ENCODE peak calls at places on chromosome 20, in ten cellular contexts. One of them, this sample, is unnamed.

GRCh38 chr20:62816031-62816878 is 595 bp upstream of the COL9A3 start:
- DNase-seq in effector memory CD4-positive, alpha-beta T cell: no peak
- DNase-seq in mucosa of descending colon: no peak
- DNase-seq in HepG2: no peak
- DNase-seq in ascending aorta: no peak
- DNase-seq in thoracic aorta: no peak
- DNase-seq in aorta: no peak
- DNase-seq in psoas muscle: no peak
- DNase-seq in heart right ventricle: no peak
- DNase-seq in PC-3: no peak
- DNase-seq in this sample: no peak

GRCh38 chr20:14235355-14235754 is 102.1 kb downstream of the FLRT3 start:
- DNase-seq in mucosa of descending colon: no peak
- DNase-seq in thoracic aorta: no peak
- DNase-seq in effector memory CD4-positive, alpha-beta T cell: no peak
- DNase-seq in ascending aorta: no peak
- DNase-seq in HepG2: no peak
- DNase-seq in heart right ventricle: no peak
- DNase-seq in PC-3: peak; percentile 75
- DNase-seq in psoas muscle: no peak
- DNase-seq in aorta: no peak
- DNase-seq in this sample: no peak

GRCh38 chr20:25033250-25033940 is 24.5 kb downstream of the ACSS1 start:
- DNase-seq in effector memory CD4-positive, alpha-beta T cell: no peak
- DNase-seq in thoracic aorta: no peak
- DNase-seq in mucosa of descending colon: no peak
- DNase-seq in HepG2: no peak
- DNase-seq in aorta: no peak
- DNase-seq in ascending aorta: no peak
- DNase-seq in heart right ventricle: no peak
- DNase-seq in PC-3: no peak
- DNase-seq in psoas muscle: peak; percentile 3
- DNase-seq in this sample: no peak

GRCh38 chr20:36820928-36821327 is 47.4 kb upstream of the DSN1 start:
- DNase-seq in thoracic aorta: no peak
- DNase-seq in effector memory CD4-positive, alpha-beta T cell: no peak
- DNase-seq in mucosa of descending colon: no peak
- DNase-seq in psoas muscle: no peak
- DNase-seq in HepG2: no peak
- DNase-seq in heart right ventricle: no peak
- DNase-seq in ascending aorta: no peak
- DNase-seq in PC-3: no peak
- DNase-seq in aorta: no peak
- DNase-seq in this sample: no peak

GRCh38 chr20:45523833-45524232 is 8.4 kb upstream of the SPINT3 start:
- DNase-seq in mucosa of descending colon: no peak
- DNase-seq in thoracic aorta: no peak
- DNase-seq in effector memory CD4-positive, alpha-beta T cell: no peak
- DNase-seq in psoas muscle: no peak
- DNase-seq in aorta: no peak
- DNase-seq in PC-3: peak; percentile 54
- DNase-seq in ascending aorta: no peak
- DNase-seq in heart right ventricle: no peak
- DNase-seq in HepG2: no peak
- DNase-seq in this sample: no peak

GRCh38 chr20:6295026-6295425 is 172.2 kb upstream of the FERMT1 start:
- DNase-seq in psoas muscle: no peak
- DNase-seq in ascending aorta: no peak
- DNase-seq in mucosa of descending colon: no peak
- DNase-seq in PC-3: no peak
- DNase-seq in effector memory CD4-positive, alpha-beta T cell: no peak
- DNase-seq in aorta: no peak
- DNase-seq in heart right ventricle: no peak
- DNase-seq in HepG2: no peak
- DNase-seq in thoracic aorta: no peak
- DNase-seq in this sample: no peak

GRCh38 chr20:38825901-38826625 is 20.6 kb downstream of the PPP1R16B start:
- DNase-seq in psoas muscle: no peak
- DNase-seq in thoracic aorta: no peak
- DNase-seq in effector memory CD4-positive, alpha-beta T cell: no peak
- DNase-seq in aorta: no peak
- DNase-seq in PC-3: peak; percentile 80
- DNase-seq in ascending aorta: no peak
- DNase-seq in heart right ventricle: no peak
- DNase-seq in mucosa of descending colon: no peak
- DNase-seq in HepG2: peak; percentile 85
- DNase-seq in this sample: no peak

GRCh38 chr20:18543216-18543615 is 24.0 kb upstream of the SMIM26 start:
- DNase-seq in PC-3: peak; percentile 61
- DNase-seq in ascending aorta: no peak
- DNase-seq in mucosa of descending colon: no peak
- DNase-seq in thoracic aorta: no peak
- DNase-seq in effector memory CD4-positive, alpha-beta T cell: no peak
- DNase-seq in HepG2: no peak
- DNase-seq in heart right ventricle: no peak
- DNase-seq in aorta: no peak
- DNase-seq in psoas muscle: no peak
- DNase-seq in this sample: no peak

GRCh38 chr20:1241456-1241855 is 15.6 kb downstream of the RAD21L1 start:
- DNase-seq in aorta: no peak
- DNase-seq in PC-3: no peak
- DNase-seq in ascending aorta: no peak
- DNase-seq in mucosa of descending colon: no peak
- DNase-seq in effector memory CD4-positive, alpha-beta T cell: no peak
- DNase-seq in psoas muscle: no peak
- DNase-seq in thoracic aorta: no peak
- DNase-seq in HepG2: no peak
- DNase-seq in heart right ventricle: no peak
- DNase-seq in this sample: no peak

GRCh38 chr20:20411382-20411781 is 43.5 kb downstream of the INSM1 start:
- DNase-seq in effector memory CD4-positive, alpha-beta T cell: no peak
- DNase-seq in mucosa of descending colon: no peak
- DNase-seq in HepG2: no peak
- DNase-seq in aorta: no peak
- DNase-seq in PC-3: no peak
- DNase-seq in ascending aorta: no peak
- DNase-seq in heart right ventricle: no peak
- DNase-seq in psoas muscle: no peak
- DNase-seq in thoracic aorta: no peak
- DNase-seq in this sample: no peak

GRCh38 chr20:24843443-24843715 is 105.7 kb upstream of the CST7 start:
- DNase-seq in aorta: no peak
- DNase-seq in HepG2: no peak
- DNase-seq in mucosa of descending colon: no peak
- DNase-seq in heart right ventricle: no peak
- DNase-seq in thoracic aorta: no peak
- DNase-seq in effector memory CD4-positive, alpha-beta T cell: no peak
- DNase-seq in psoas muscle: no peak
- DNase-seq in ascending aorta: no peak
- DNase-seq in PC-3: no peak
- DNase-seq in this sample: no peak

GRCh38 chr20:3812975-3813599 is 7.3 kb upstream of the AP5S1 start:
- DNase-seq in aorta: no peak
- DNase-seq in PC-3: no peak
- DNase-seq in psoas muscle: no peak
- DNase-seq in HepG2: no peak
- DNase-seq in ascending aorta: no peak
- DNase-seq in thoracic aorta: no peak
- DNase-seq in heart right ventricle: no peak
- DNase-seq in mucosa of descending colon: no peak
- DNase-seq in effector memory CD4-positive, alpha-beta T cell: no peak
- DNase-seq in this sample: no peak

GRCh38 chr20:37920270-37920669 is 17.3 kb downstream of the VSTM2L start:
- DNase-seq in PC-3: no peak
- DNase-seq in HepG2: no peak
- DNase-seq in heart right ventricle: no peak
- DNase-seq in aorta: no peak
- DNase-seq in mucosa of descending colon: no peak
- DNase-seq in effector memory CD4-positive, alpha-beta T cell: no peak
- DNase-seq in ascending aorta: no peak
- DNase-seq in thoracic aorta: no peak
- DNase-seq in psoas muscle: no peak
- DNase-seq in this sample: no peak

DNA sequence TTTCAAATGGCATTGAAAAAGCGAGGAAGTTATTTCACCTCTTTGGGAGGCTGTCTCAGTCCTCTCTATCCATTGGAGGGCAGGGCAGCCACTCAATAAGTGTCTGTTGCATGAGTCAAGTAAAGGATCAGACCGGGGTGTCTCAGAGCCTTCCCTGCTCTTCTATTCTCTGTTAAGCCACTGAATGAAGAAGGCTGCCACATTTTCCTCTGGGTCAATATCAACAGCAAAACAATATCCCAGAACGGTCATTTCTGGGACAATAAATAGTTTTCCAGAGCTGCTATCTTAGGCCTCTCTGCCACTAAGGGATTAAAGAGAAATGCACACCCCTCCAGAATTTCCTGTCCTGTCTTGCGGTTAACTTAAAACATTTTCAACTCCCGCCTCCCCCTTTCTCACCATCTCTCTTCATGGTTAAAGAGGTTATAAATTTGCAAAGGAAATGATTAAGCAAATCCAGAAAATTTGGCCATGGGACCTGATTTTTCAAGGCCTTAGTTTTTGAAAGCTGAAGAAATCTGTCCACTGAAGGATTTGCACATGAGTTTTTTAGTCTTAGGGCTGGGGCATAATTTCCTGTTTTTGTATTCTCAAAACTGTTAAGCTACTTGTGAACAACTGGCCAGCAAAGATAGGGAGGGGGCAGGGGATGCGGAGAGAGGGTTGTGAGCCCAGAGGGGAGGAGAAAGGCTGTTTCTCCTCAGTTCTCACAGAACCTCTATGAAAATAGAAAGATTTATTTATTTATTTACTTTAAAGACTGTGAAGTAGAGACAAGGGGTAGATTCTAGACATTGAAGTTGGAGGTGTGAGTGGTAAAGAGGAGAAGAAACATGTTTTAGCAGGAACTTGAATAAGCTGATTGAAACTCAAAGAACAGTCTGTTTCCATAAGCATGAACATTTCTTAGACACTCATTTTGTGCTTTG is 135.7 kb downstream of the BCAS1 start:
- DNase-seq in aorta: no peak
- DNase-seq in effector memory CD4-positive, alpha-beta T cell: no peak
- DNase-seq in mucosa of descending colon: no peak
- DNase-seq in ascending aorta: no peak
- DNase-seq in heart right ventricle: no peak
- DNase-seq in psoas muscle: no peak
- DNase-seq in PC-3: peak; percentile 40
- DNase-seq in thoracic aorta: no peak
- DNase-seq in HepG2: no peak
- DNase-seq in this sample: no peak
- H3K4me1 ChIP-seq in aorta: peaks cover 4% of the 10 kb centered on the region
- H3K4me1 ChIP-seq in effector memory CD4-positive, alpha-beta T cell: peaks cover 20% of the 10 kb centered on the region
- H3K4me1 ChIP-seq in mucosa of descending colon: peaks cover 16% of the 10 kb centered on the region
- H3K4me1 ChIP-seq in ascending aorta: no peaks in the 10 kb centered on the region
- H3K4me1 ChIP-seq in heart right ventricle: peaks cover 56% of the 10 kb centered on the region
- H3K4me1 ChIP-seq in psoas muscle: peaks cover 6% of the 10 kb centered on the region
- H3K4me1 ChIP-seq in PC-3: peaks cover 33% of the 10 kb centered on the region
- H3K4me1 ChIP-seq in thoracic aorta: peaks cover 16% of the 10 kb centered on the region
- H3K4me1 ChIP-seq in HepG2: peaks cover 51% of the 10 kb centered on the region
- H3K4me1 ChIP-seq in this sample: peaks cover 7% of the 10 kb centered on the region

GRCh38 chr20:31671324-31671723 is 33.6 kb downstream of the COX4I2 start:
- DNase-seq in aorta: no peak
- DNase-seq in psoas muscle: no peak
- DNase-seq in thoracic aorta: no peak
- DNase-seq in heart right ventricle: no peak
- DNase-seq in mucosa of descending colon: no peak
- DNase-seq in PC-3: peak; percentile 1
- DNase-seq in ascending aorta: no peak
- DNase-seq in effector memory CD4-positive, alpha-beta T cell: no peak
- DNase-seq in HepG2: no peak
- DNase-seq in this sample: no peak
- H3K36me3 ChIP-seq in aorta: no peaks in the 10 kb centered on the region
- H3K36me3 ChIP-seq in psoas muscle: peaks cover under 1% of the 10 kb centered on the region
- H3K36me3 ChIP-seq in thoracic aorta: no peaks in the 10 kb centered on the region
- H3K36me3 ChIP-seq in heart right ventricle: no peaks in the 10 kb centered on the region
- H3K36me3 ChIP-seq in mucosa of descending colon: no peaks in the 10 kb centered on the region
- H3K36me3 ChIP-seq in PC-3: peaks cover 61% of the 10 kb centered on the region
- H3K36me3 ChIP-seq in ascending aorta: peaks cover 3% of the 10 kb centered on the region
- H3K36me3 ChIP-seq in effector memory CD4-positive, alpha-beta T cell: no peaks in the 10 kb centered on the region
- H3K36me3 ChIP-seq in HepG2: peaks cover 59% of the 10 kb centered on the region
- H3K36me3 ChIP-seq in this sample: peaks cover 6% of the 10 kb centered on the region

GRCh38 chr20:50733644-50734349 is 2.4 kb downstream of the PARD6B start:
- DNase-seq in effector memory CD4-positive, alpha-beta T cell: no peak
- DNase-seq in PC-3: peak; percentile 50
- DNase-seq in psoas muscle: no peak
- DNase-seq in ascending aorta: no peak
- DNase-seq in HepG2: no peak
- DNase-seq in heart right ventricle: no peak
- DNase-seq in mucosa of descending colon: no peak
- DNase-seq in aorta: no peak
- DNase-seq in thoracic aorta: no peak
- DNase-seq in this sample: no peak
- H3K4me3 ChIP-seq in effector memory CD4-positive, alpha-beta T cell: no peak overlapping the region
- H3K4me3 ChIP-seq in PC-3: peak overlapping the region; percentile 79
- H3K4me3 ChIP-seq in psoas muscle: no peak overlapping the region
- H3K4me3 ChIP-seq in ascending aorta: no peak overlapping the region
- H3K4me3 ChIP-seq in HepG2: peak overlapping the region; percentile 95
- H3K4me3 ChIP-seq in heart right ventricle: no peak overlapping the region
- H3K4me3 ChIP-seq in mucosa of descending colon: no peak overlapping the region
- H3K4me3 ChIP-seq in aorta: no peak overlapping the region
- H3K4me3 ChIP-seq in thoracic aorta: no peak overlapping the region
- H3K4me3 ChIP-seq in this sample: no peak overlapping the region

GRCh38 chr20:48705208-48706115 is 122.3 kb downstream of the PREX1 start:
- DNase-seq in mucosa of descending colon: no peak
- DNase-seq in thoracic aorta: no peak
- DNase-seq in PC-3: no peak
- DNase-seq in ascending aorta: no peak
- DNase-seq in psoas muscle: no peak
- DNase-seq in HepG2: no peak
- DNase-seq in effector memory CD4-positive, alpha-beta T cell: no peak
- DNase-seq in heart right ventricle: no peak
- DNase-seq in aorta: no peak
- DNase-seq in this sample: no peak

GRCh38 chr20:48706116-48706656 is 121.6 kb downstream of the PREX1 start:
- DNase-seq in aorta: no peak
- DNase-seq in thoracic aorta: no peak
- DNase-seq in heart right ventricle: no peak
- DNase-seq in HepG2: no peak
- DNase-seq in ascending aorta: no peak
- DNase-seq in effector memory CD4-positive, alpha-beta T cell: no peak
- DNase-seq in PC-3: no peak
- DNase-seq in psoas muscle: no peak
- DNase-seq in mucosa of descending colon: no peak
- DNase-seq in this sample: no peak

GRCh38 chr20:48708116-48708515 is 119.7 kb downstream of the PREX1 start:
- DNase-seq in PC-3: no peak
- DNase-seq in thoracic aorta: no peak
- DNase-seq in aorta: no peak
- DNase-seq in mucosa of descending colon: no peak
- DNase-seq in ascending aorta: no peak
- DNase-seq in psoas muscle: no peak
- DNase-seq in HepG2: no peak
- DNase-seq in heart right ventricle: no peak
- DNase-seq in effector memory CD4-positive, alpha-beta T cell: no peak
- DNase-seq in this sample: no peak

GRCh38 chr20:48708630-48709029 is 119.2 kb downstream of the PREX1 start:
- DNase-seq in ascending aorta: no peak
- DNase-seq in mucosa of descending colon: no peak
- DNase-seq in effector memory CD4-positive, alpha-beta T cell: no peak
- DNase-seq in thoracic aorta: no peak
- DNase-seq in PC-3: no peak
- DNase-seq in HepG2: no peak
- DNase-seq in heart right ventricle: no peak
- DNase-seq in psoas muscle: no peak
- DNase-seq in aorta: peak; percentile 34
- DNase-seq in this sample: no peak

GRCh38 chr20:48706710-48707339 is 121.0 kb downstream of the PREX1 start:
- DNase-seq in mucosa of descending colon: no peak
- DNase-seq in effector memory CD4-positive, alpha-beta T cell: no peak
- DNase-seq in heart right ventricle: peak; percentile 43
- DNase-seq in psoas muscle: no peak
- DNase-seq in PC-3: no peak
- DNase-seq in aorta: peak; percentile 87
- DNase-seq in HepG2: no peak
- DNase-seq in thoracic aorta: peak; percentile 41
- DNase-seq in ascending aorta: no peak
- DNase-seq in this sample: no peak
- H3K4me1 ChIP-seq in mucosa of descending colon: no peaks in the 10 kb centered on the region
- H3K4me1 ChIP-seq in effector memory CD4-positive, alpha-beta T cell: peaks cover 14% of the 10 kb centered on the region
- H3K4me1 ChIP-seq in heart right ventricle: peaks cover 58% of the 10 kb centered on the region
- H3K4me1 ChIP-seq in psoas muscle: peaks cover 10% of the 10 kb centered on the region
- H3K4me1 ChIP-seq in PC-3: no peaks in the 10 kb centered on the region
- H3K4me1 ChIP-seq in aorta: peaks cover 14% of the 10 kb centered on the region
- H3K4me1 ChIP-seq in HepG2: no peaks in the 10 kb centered on the region
- H3K4me1 ChIP-seq in thoracic aorta: peaks cover 100% of the 10 kb centered on the region
- H3K4me1 ChIP-seq in ascending aorta: peaks cover 29% of the 10 kb centered on the region
- H3K4me1 ChIP-seq in this sample: no peaks in the 10 kb centered on the region